ENCODE peak calls at places on chromosome 18, in five cellular contexts. F is lower lobe of right lung, T is astrocyte, K is uterus, H is heart right ventricle. O is an unnamed sample.

GRCh38 chr18:303578-303977 is 35.7 kb upstream of the THOC1 start:
- DNase-seq in F (no peak), T (no peak), K (no peak), H (no peak), O (no peak)

GRCh38 chr18:58241877-58242276 is 197.9 kb downstream of the NEDD4L start:
- DNase-seq in F (no peak), T (peak), H (no peak), K (no peak), O (no peak)

GRCh38 chr18:565562-566061 is 14.6 kb upstream of the CETN1 start:
- DNase-seq in T (no peak), F (no peak), H (no peak), K (no peak), O (no peak)

GRCh38 chr18:44051088-44051487 is 629.6 kb upstream of the SETBP1 start:
- DNase-seq in F (no peak), K (no peak), H (no peak), T (no peak), O (no peak)

GRCh38 chr18:55856679-55857078 is 268.7 kb upstream of the TCF4 start:
- DNase-seq in T (no peak), K (no peak), F (no peak), H (no peak), O (no peak)

GRCh38 chr18:75071866-75072671 is 136.9 kb downstream of the PTGR3 start:
- DNase-seq in F (no peak), K (no peak), T (no peak), H (no peak), O (no peak)

GRCh38 chr18:75563150-75563549 is 135.6 kb upstream of the SMIM21 start:
- DNase-seq in T (no peak), H (no peak), F (no peak), K (no peak), O (no peak)

GRCh38 chr18:54828290-54828871 is at the start of gene RAB27B:
- DNase-seq in H (peak), F (peak), T (peak), K (peak), O (peak)

GRCh38 chr18:13488281-13488929 is 238.0 kb downstream of the FAM210A start:
- DNase-seq in T (no peak), K (no peak), F (no peak), H (no peak), O (no peak)

GRCh38 chr18:61893304-61893970 is 630 bp upstream of the RNF152 start:
- DNase-seq in H (peak), K (peak), F (peak), T (no peak), O (peak)

GRCh38 chr18:50240083-50240563 is 26.2 kb downstream of the CFAP53 start:
- DNase-seq in T (peak), F (no peak), K (no peak), H (no peak), O (no peak)

GRCh38 chr18:45423664-45424063 is 191.6 kb upstream of the SLC14A2 start:
- DNase-seq in H (no peak), T (no peak), K (no peak), F (no peak), O (no peak)

GRCh38 chr18:36692909-36693308 is 135.9 kb downstream of the TPGS2 start:
- DNase-seq in H (no peak), K (no peak), F (no peak), T (peak), O (no peak)

GRCh38 chr18:26133652-26134051 is at the start of gene PSMA8:
- DNase-seq in F (no peak), T (no peak), K (no peak), H (peak), O (no peak)

DNA sequence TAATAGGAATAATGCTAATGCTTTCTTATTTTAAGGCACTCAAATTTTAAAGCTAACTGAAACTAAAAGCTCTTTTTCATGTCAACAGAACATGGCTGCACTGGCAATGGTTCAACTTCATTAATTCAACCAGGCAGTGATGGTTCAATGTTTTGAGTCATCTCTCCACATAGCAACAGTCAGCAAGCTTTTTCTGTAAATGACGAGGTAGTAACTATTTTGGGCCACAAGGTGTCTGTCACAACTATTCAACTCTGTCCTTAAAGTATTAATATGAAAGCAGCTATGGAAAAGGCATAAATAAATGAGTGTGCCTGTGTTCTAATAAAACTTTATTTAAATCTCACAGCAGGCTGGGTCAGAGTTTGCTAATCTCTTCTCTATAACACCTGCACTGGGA is 1425.6 kb upstream of the PIK3C3 start:
- DNase-seq in K (no peak), F (no peak), H (no peak), T (peak), O (no peak)
- TF ChIP-seq CTCF in K (no peak), F (no peak), H (no peak), T (peak), O (no peak)

GRCh38 chr18:23587220-23587642 is 925 bp upstream of the NPC1 start:
- DNase-seq in T (no peak), K (peak), H (no peak), F (no peak), O (no peak)

GRCh38 chr18:23585007-23585871 is 1.1 kb downstream of the NPC1 start:
- DNase-seq in H (no peak), F (no peak), T (peak), K (no peak), O (no peak)

GRCh38 chr18:23585897-23586248 is 433 bp downstream of the NPC1 start:
- DNase-seq in T (no peak), F (no peak), K (no peak), H (no peak), O (no peak)

GRCh38 chr18:23584019-23584970 is 2.0 kb downstream of the NPC1 start:
- DNase-seq in F (peak), H (no peak), T (no peak), K (no peak), O (no peak)

DNA sequence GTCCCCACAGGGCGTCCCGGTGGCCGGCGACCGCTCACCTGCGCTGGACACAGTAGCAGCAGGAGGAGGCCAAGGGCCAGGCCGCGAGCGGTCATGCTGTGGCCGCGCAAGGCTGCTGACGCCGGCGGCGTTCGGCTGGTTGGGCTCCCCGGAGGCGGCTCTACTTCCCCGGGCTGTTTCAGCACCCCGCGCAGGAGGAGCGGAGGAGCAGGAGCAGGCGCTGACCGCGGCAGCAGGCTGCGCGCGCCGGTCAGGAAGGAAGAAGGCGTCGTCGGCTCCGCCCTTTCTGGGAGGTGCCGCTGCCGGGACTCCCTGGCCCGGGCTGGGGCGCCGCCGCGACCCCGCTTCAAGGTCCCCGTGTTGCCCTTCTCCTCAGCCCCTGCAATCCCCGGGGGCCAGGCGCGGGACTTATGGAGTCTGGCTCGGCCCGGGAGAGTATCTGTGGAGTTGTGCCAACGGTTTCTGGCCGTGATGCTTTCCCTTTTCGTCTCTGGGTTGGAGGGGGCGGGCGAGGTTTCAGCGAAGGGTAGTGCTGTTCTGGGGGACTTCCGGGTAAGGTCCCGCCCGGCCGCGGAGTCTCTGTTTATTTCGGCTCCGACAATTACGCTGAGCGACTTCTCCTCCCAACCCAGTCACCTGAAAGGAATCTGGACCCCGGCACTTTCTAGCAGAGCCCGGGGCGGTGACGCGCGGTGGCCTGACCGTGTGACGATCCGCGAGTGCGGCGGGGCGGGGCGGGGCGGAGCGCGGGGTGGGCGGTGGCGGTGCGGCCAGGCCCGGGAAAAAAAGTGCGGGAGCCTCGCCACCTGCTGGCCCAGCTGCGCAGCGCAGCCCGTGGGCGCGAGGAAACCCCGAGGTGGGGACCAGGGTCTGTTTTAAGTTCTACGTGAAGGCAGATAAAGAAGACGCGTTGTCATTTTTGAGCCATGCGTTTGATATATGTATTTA is at the start of gene NPC1:
- DNase-seq in T (peak), F (peak), H (peak), K (peak), O (peak)
- TF ChIP-seq CTCF in T (peak), F (peak), H (peak), K (peak), O (peak)

DNA sequence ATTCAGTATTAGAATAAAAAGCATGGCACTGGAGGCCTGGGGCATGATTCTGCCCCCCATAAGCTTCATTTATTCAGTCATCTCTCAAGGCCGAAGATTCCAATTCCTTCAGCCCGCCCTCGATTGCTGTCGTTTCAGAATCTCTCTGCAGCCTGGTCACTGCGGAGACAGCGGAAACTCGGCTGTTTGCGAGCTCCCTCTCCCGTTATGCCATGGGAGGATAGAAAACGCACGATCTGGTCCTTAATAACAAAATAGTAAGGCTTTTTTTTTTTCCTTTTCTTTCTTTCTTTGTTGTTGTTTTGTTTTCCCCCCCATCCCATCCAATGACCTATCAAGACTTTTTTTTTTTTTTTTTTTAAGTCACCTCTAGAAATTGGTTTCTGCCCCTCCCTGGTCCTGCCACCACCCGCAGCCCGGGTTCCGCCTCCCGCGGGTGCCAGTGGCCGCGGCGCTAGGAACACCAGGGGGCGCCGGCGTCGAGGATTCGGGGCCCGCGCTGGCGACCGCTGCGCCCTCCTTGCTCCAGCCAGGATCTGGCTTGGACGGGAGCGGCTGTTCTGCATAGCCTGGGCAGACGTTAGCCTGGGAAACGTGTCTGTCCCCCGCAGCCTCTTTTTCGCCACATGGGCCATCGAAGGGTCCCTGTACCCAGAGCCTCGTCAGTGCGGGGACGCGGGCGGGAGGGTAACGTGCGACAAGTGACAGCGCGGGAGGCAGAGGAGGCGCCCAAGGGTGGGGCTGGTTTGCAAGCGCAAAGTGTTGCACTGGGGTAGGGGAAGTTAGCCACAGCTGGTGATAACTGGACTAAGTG is 10.0 kb downstream of the CPLX4 start:
- DNase-seq in K (peak), F (peak), H (peak), T (peak), O (peak)
- TF ChIP-seq CTCF in K (peak), F (peak), H (peak), T (peak), O (peak)

DNA sequence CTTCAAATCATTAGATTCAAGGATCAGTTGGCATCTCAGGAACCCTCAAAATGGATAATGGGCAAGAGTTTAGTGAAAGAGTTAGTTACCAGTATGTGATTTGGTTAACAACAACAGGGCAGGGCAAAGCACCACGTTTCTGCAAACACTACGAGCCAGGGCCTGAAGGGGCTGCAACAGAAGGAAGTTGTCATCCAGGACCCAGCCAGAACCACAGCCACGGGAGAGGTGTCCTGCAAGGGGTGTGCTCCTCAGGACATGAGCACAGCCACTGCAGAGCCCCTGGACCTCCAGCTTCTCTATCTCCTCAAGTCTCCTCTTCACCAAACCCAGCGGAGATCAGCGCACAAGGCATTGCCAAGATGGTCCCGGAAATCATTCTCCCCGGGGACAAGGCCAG is 173.3 kb upstream of the PIEZO2 start:
- DNase-seq in K (no peak), H (no peak), T (no peak), F (no peak), O (no peak)
- TF ChIP-seq CTCF in K (no peak), H (no peak), T (no peak), F (no peak), O (no peak)

O was measured in left lung.